ENCODE peak calls at places on chromosomes 2 and 18, in four cellular contexts. I is fibroblast of lung, P is endodermal cell, C is spleen. U is an unnamed sample. For H3K36me3 and H3K4me1, the result is how much of the 10 kb centered on the place peaks cover.

GRCh38 chr2:177338177-177338721 is 54.3 kb upstream of the AGPS start:
- DNase-seq in I (peak), P (no peak), C (no peak), U (no peak)

GRCh38 chr2:239318091-239318725 is 82.6 kb downstream of the HDAC4 start:
- DNase-seq in I (no peak), P (peak), C (peak), U (no peak)

GRCh38 chr2:53407363-53408080 is 360.1 kb upstream of the CHAC2 start:
- DNase-seq in I (peak), P (no peak), C (no peak), U (no peak)

GRCh38 chr2:236629961-236630872 is 60.6 kb downstream of the ACKR3 start:
- DNase-seq in I (no peak), P (peak), C (peak), U (no peak)

GRCh38 chr2:173124441-173124840 is 48.8 kb downstream of the MAP3K20 start:
- DNase-seq in I (peak), P (no peak), C (no peak), U (no peak)

GRCh38 chr18:9058426-9058825 is 44.1 kb upstream of the NDUFV2 start:
- DNase-seq in I (peak), P (no peak), C (no peak), U (no peak)

GRCh38 chr2:95670167-95670566 is 78.4 kb downstream of the TRIM43 start:
- DNase-seq in I (peak), P (no peak), C (no peak), U (no peak)

GRCh38 chr2:236919209-236919608 is 166.5 kb upstream of the COPS8 start:
- DNase-seq in I (peak), P (no peak), C (no peak), U (no peak)

GRCh38 chr2:224142397-224143312 is 103.6 kb upstream of the SERPINE2 start:
- DNase-seq in I (peak), P (no peak), C (no peak), U (no peak)

GRCh38 chr18:78803104-78803503 is 176.5 kb upstream of the SALL3 start:
- DNase-seq in I (no peak), P (no peak), C (peak), U (no peak)

GRCh38 chr2:15050483-15050882 is 418.0 kb downstream of the LRATD1 start:
- DNase-seq in I (peak), P (no peak), C (no peak), U (no peak)

GRCh38 chr2:28155627-28156026 is 237.0 kb upstream of the FOSL2 start:
- DNase-seq in I (no peak), P (peak), C (no peak), U (no peak)

GRCh38 chr18:22285299-22286140 is 116.1 kb downstream of the GATA6 start:
- DNase-seq in I (no peak), P (no peak), C (no peak), U (no peak)

GRCh38 chr18:26940744-26941398 is 75.4 kb upstream of the AQP4 start:
- DNase-seq in I (no peak), P (no peak), C (no peak), U (no peak)

GRCh38 chr2:32355976-32356734 is 668 bp upstream of the BIRC6 start:
- DNase-seq in I (no peak), P (no peak), C (no peak), U (no peak)

GRCh38 chr2:224268441-224268840 is 133.5 kb downstream of the FAM124B start:
- DNase-seq in I (peak), P (no peak), C (no peak), U (no peak)

GRCh38 chr18:26406854-26407517 is 141.4 kb downstream of the KCTD1 start:
- DNase-seq in I (no peak), P (no peak), C (no peak), U (no peak)

GRCh38 chr2:38106420-38107182 is 30.6 kb upstream of the CYP1B1 start:
- DNase-seq in I (peak), P (peak), C (no peak), U (no peak)

GRCh38 chr2:236440110-236440881 is 129.3 kb upstream of the ACKR3 start:
- DNase-seq in I (no peak), P (no peak), C (no peak), U (no peak)

GRCh38 chr2:5777089-5777488 is 84.9 kb downstream of the SOX11 start:
- DNase-seq in I (peak), P (no peak), C (no peak), U (no peak)

GRCh38 chr18:76687271-76688006 is 134.9 kb upstream of the ZNF236 start:
- DNase-seq in I (peak), P (no peak), C (no peak), U (no peak)

GRCh38 chr2:226839960-226840359 is 4.1 kb downstream of the RHBDD1 start:
- DNase-seq in I (no peak), P (no peak), C (no peak), U (no peak)

GRCh38 chr2:3340144-3340543 is 37.5 kb downstream of the EIPR1 start:
- DNase-seq in I (no peak), P (no peak), C (no peak), U (no peak)

GRCh38 chr2:170842785-170843184 is 26.1 kb downstream of the GAD1 start:
- DNase-seq in I (peak), P (no peak), C (no peak), U (no peak)

GRCh38 chr18:21038201-21038600 is 73.4 kb downstream of the ROCK1 start:
- DNase-seq in I (no peak), P (no peak), C (no peak), U (no peak)

GRCh38 chr2:43075906-43076585 is 150.4 kb downstream of the ZFP36L2 start:
- DNase-seq in I (peak), P (peak), C (peak), U (no peak)

GRCh38 chr18:79935499-79935898 is 16.0 kb downstream of the SLC66A2 start:
- DNase-seq in I (no peak), P (peak), C (no peak), U (peak)

GRCh38 chr18:79932907-79933306 is 18.5 kb downstream of the SLC66A2 start:
- DNase-seq in I (no peak), P (no peak), C (no peak), U (no peak)

GRCh38 chr18:79934311-79935097 is 16.9 kb downstream of the SLC66A2 start:
- DNase-seq in I (no peak), P (peak), C (peak), U (peak)

GRCh38 chr18:79935098-79935480 is 16.4 kb downstream of the SLC66A2 start:
- DNase-seq in I (no peak), P (no peak), C (no peak), U (peak)

DNA sequence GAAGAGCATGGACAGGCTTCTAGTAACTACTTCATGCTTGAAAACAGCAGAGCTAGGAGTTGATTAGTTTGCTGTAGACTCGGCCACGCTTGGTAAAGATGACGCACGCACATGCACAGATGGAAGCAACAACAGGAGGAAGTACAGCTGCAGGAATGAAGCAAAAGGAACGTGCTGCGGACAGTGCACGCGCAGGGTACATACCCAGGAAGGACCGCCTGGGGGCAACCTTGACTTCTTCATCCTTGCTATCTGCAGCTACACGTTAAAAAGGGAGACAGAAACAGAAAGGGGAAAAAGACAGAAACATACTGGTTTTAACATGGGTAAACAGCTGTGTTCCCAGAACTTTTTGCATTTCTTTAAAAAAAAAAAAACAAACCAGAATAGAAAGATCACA is 17.7 kb downstream of the SLC66A2 start:
- DNase-seq in I (peak), P (peak), C (peak), U (peak)
- H3K36me3 ChIP-seq in I (under half), P (under half), C (half or more), U (under half)

DNA sequence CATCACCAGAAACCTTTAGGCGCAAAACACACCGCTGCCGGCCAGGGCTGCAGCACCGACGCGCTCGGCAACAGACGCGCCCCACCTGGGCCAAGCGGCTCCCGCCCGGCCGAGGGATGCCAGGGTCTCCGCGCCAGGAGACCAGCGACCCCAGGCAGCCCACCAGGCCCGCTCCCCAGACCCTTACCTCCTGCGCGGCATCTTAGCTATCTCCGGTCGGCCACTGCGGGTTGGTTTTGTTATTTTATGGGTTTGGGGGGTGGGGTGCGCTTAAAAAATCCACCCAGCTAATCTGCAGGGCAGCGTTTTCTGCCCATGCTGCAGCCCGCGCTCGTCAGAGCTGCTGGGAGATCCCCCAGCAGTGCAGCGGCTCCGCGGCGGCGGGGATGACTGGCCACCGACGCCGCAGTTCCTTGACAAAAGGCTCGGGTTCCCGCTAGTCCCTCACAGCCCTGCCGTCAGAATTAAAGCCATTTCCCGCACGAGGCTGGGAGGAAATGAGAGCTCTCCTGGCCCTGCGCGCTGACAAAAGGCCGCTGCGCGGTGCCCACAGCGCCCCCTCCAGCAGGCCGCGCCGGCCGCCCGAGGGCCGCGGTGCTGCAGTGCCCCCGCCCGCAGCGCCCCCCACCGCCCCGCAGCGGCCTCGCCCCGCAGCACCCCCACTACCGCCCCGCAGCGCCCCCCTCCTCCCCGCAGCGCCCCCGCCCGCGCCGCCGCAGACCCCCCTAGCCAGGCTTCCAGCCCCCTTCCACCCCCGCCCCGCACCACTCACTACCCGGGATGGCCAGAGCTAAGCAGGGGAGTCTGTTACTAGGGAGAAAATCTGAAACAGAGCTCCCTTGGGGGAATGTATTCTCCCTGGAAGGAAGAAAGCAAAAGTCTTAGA is at the start of gene ADD2:
- DNase-seq in I (peak), P (peak), C (peak), U (peak)
- H3K4me3 ChIP-seq in I (peak), P (peak), C (peak), U (no peak)

GRCh38 chr2:144079808-144080207 is 440.1 kb downstream of the ZEB2 start:
- DNase-seq in I (no peak), P (no peak), C (no peak), U (no peak)
- H3K4me1 ChIP-seq in I (under half), P (under half), C (under half), U (under half)

GRCh38 chr2:63976125-63976510 is 43.1 kb downstream of the VPS54 start:
- DNase-seq in I (no peak), P (no peak), C (no peak), U (no peak)
- H3K36me3 ChIP-seq in I (under half), P (half or more), C (under half), U (under half)

GRCh38 chr2:109130726-109130995 is 1.7 kb downstream of the SH3RF3 start:
- DNase-seq in I (no peak), P (no peak), C (no peak), U (no peak)
- H3K4me3 ChIP-seq in I (peak), P (no peak), C (peak), U (no peak)

GRCh38 chr2:102037681-102038080 is 45.9 kb downstream of the IL1R2 start:
- DNase-seq in I (peak), P (no peak), C (no peak), U (no peak)
- H3K4me1 ChIP-seq in I (under half), P (under half), C (under half), U (under half)

DNA sequence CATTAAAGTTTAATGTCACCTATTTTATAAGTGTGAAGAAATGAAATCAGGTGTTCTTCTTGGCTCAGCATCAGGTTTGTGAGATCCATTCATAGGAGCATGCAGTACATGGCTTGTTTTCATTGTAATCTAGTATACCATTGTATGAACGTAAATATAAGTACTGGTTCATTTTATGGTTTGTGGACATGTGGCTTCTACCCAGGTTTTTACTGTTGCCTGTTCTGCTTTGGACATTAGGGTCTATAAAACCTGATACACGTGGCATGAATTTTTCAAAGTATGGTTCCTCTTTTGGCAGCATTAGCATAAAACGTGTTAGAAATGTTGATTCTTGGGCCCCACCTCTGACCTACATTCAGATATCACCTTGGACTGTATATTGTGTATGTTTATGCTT is 175.5 kb downstream of the PRPF40A start:
- DNase-seq in I (no peak), P (no peak), C (no peak), U (no peak)
- H3K36me3 ChIP-seq in I (under half), P (under half), C (under half), U (under half)

GRCh38 chr2:9739508-9739907 is 103.8 kb upstream of the TAF1B start:
- DNase-seq in I (no peak), P (no peak), C (peak), U (peak)
- H3K4me3 ChIP-seq in I (no peak), P (no peak), C (peak), U (no peak)

GRCh38 chr2:24881623-24882022 is 38.4 kb downstream of the ADCY3 start:
- DNase-seq in I (no peak), P (no peak), C (no peak), U (no peak)
- H3K4me1 ChIP-seq in I (under half), P (under half), C (under half), U (under half)

U was measured in mucosa of descending colon.